ENCODE peak calls at places on chromosomes 1 and 21, in ten cellular contexts. One of them, this sample, is unnamed.

GRCh38 chr21:31711745-31712144 is 20.2 kb downstream of the SCAF4 start:
- DNase-seq in AG09309: no peak
- DNase-seq in thyroid gland: no peak
- DNase-seq in HepG2: no peak
- DNase-seq in neural crest cell: no peak
- DNase-seq in CD4-positive, alpha-beta T cell: no peak
- DNase-seq in osteocyte: no peak
- DNase-seq in GM20000: no peak
- DNase-seq in AG10803: no peak
- DNase-seq in adrenal gland: no peak
- DNase-seq in this sample: no peak

GRCh38 chr21:18384771-18385170 is 18.8 kb downstream of the TMPRSS15 start:
- DNase-seq in AG09309: no peak
- DNase-seq in osteocyte: no peak
- DNase-seq in adrenal gland: no peak
- DNase-seq in neural crest cell: no peak
- DNase-seq in AG10803: no peak
- DNase-seq in GM20000: no peak
- DNase-seq in CD4-positive, alpha-beta T cell: no peak
- DNase-seq in HepG2: no peak
- DNase-seq in thyroid gland: no peak
- DNase-seq in this sample: no peak

GRCh38 chr1:247110627-247111258 is 6.6 kb upstream of the ZNF669 start:
- DNase-seq in adrenal gland: peak; percentile 19
- DNase-seq in thyroid gland: no peak
- DNase-seq in AG09309: no peak
- DNase-seq in AG10803: peak; percentile 13
- DNase-seq in HepG2: no peak
- DNase-seq in CD4-positive, alpha-beta T cell: no peak
- DNase-seq in GM20000: no peak
- DNase-seq in neural crest cell: no peak
- DNase-seq in osteocyte: peak; percentile 46
- DNase-seq in this sample: no peak

GRCh38 chr1:181151378-181152326 is 63.2 kb downstream of the IER5 start:
- DNase-seq in adrenal gland: no peak
- DNase-seq in osteocyte: no peak
- DNase-seq in HepG2: no peak
- DNase-seq in AG09309: no peak
- DNase-seq in GM20000: peak; percentile 21
- DNase-seq in thyroid gland: no peak
- DNase-seq in CD4-positive, alpha-beta T cell: no peak
- DNase-seq in neural crest cell: no peak
- DNase-seq in AG10803: peak; percentile 56
- DNase-seq in this sample: no peak

GRCh38 chr1:3240524-3241235 is 171.7 kb downstream of the PRDM16 start:
- DNase-seq in thyroid gland: peak; percentile 93
- DNase-seq in osteocyte: no peak
- DNase-seq in CD4-positive, alpha-beta T cell: no peak
- DNase-seq in neural crest cell: no peak
- DNase-seq in GM20000: no peak
- DNase-seq in AG10803: no peak
- DNase-seq in HepG2: no peak
- DNase-seq in adrenal gland: no peak
- DNase-seq in AG09309: no peak
- DNase-seq in this sample: no peak

GRCh38 chr1:236066828-236067386 is 2.0 kb upstream of the NID1 start:
- DNase-seq in neural crest cell: no peak
- DNase-seq in adrenal gland: no peak
- DNase-seq in HepG2: no peak
- DNase-seq in osteocyte: no peak
- DNase-seq in AG09309: no peak
- DNase-seq in thyroid gland: no peak
- DNase-seq in GM20000: peak; percentile 88
- DNase-seq in CD4-positive, alpha-beta T cell: peak; percentile 43
- DNase-seq in AG10803: no peak
- DNase-seq in this sample: no peak

GRCh38 chr1:175394739-175395138 is 202.2 kb upstream of the KIAA0040 start:
- DNase-seq in thyroid gland: no peak
- DNase-seq in neural crest cell: no peak
- DNase-seq in osteocyte: no peak
- DNase-seq in CD4-positive, alpha-beta T cell: no peak
- DNase-seq in adrenal gland: no peak
- DNase-seq in AG10803: no peak
- DNase-seq in HepG2: no peak
- DNase-seq in AG09309: no peak
- DNase-seq in GM20000: no peak
- DNase-seq in this sample: no peak

GRCh38 chr1:216183007-216183406 is 240.2 kb downstream of the USH2A start:
- DNase-seq in GM20000: no peak
- DNase-seq in CD4-positive, alpha-beta T cell: no peak
- DNase-seq in osteocyte: no peak
- DNase-seq in AG09309: no peak
- DNase-seq in AG10803: peak; percentile 6
- DNase-seq in HepG2: peak; percentile 13
- DNase-seq in neural crest cell: no peak
- DNase-seq in adrenal gland: no peak
- DNase-seq in thyroid gland: no peak
- DNase-seq in this sample: no peak

GRCh38 chr1:159177273-159177907 is 6.0 kb downstream of the CADM3 start:
- DNase-seq in HepG2: peak; percentile 55
- DNase-seq in thyroid gland: peak; percentile 74
- DNase-seq in AG09309: no peak
- DNase-seq in adrenal gland: peak; percentile 56
- DNase-seq in GM20000: peak; percentile 70
- DNase-seq in osteocyte: no peak
- DNase-seq in AG10803: peak; percentile 42
- DNase-seq in neural crest cell: peak; percentile 49
- DNase-seq in CD4-positive, alpha-beta T cell: no peak
- DNase-seq in this sample: no peak

GRCh38 chr1:59151860-59152259 is 145.0 kb upstream of the FGGY start:
- DNase-seq in GM20000: no peak
- DNase-seq in neural crest cell: no peak
- DNase-seq in adrenal gland: no peak
- DNase-seq in HepG2: no peak
- DNase-seq in CD4-positive, alpha-beta T cell: no peak
- DNase-seq in thyroid gland: no peak
- DNase-seq in osteocyte: no peak
- DNase-seq in AG10803: peak; percentile 30
- DNase-seq in AG09309: no peak
- DNase-seq in this sample: no peak

GRCh38 chr1:229204863-229205777 is 65.8 kb upstream of the RAB4A start:
- DNase-seq in CD4-positive, alpha-beta T cell: no peak
- DNase-seq in osteocyte: peak; percentile 62
- DNase-seq in adrenal gland: no peak
- DNase-seq in AG09309: peak; percentile 84
- DNase-seq in GM20000: no peak
- DNase-seq in neural crest cell: no peak
- DNase-seq in AG10803: peak; percentile 94
- DNase-seq in HepG2: no peak
- DNase-seq in thyroid gland: peak; percentile 39
- DNase-seq in this sample: no peak

GRCh38 chr1:47196622-47197021 is 6.8 kb upstream of the PDZK1IP1 start:
- DNase-seq in AG09309: no peak
- DNase-seq in thyroid gland: no peak
- DNase-seq in GM20000: no peak
- DNase-seq in osteocyte: no peak
- DNase-seq in CD4-positive, alpha-beta T cell: no peak
- DNase-seq in AG10803: no peak
- DNase-seq in adrenal gland: no peak
- DNase-seq in neural crest cell: no peak
- DNase-seq in HepG2: no peak
- DNase-seq in this sample: no peak

GRCh38 chr1:202283379-202283844 is 58.3 kb downstream of the UBE2T start:
- DNase-seq in CD4-positive, alpha-beta T cell: no peak
- DNase-seq in AG10803: peak; percentile 93
- DNase-seq in HepG2: no peak
- DNase-seq in adrenal gland: no peak
- DNase-seq in neural crest cell: no peak
- DNase-seq in thyroid gland: no peak
- DNase-seq in GM20000: no peak
- DNase-seq in AG09309: peak; percentile 72
- DNase-seq in osteocyte: no peak
- DNase-seq in this sample: no peak

GRCh38 chr1:25196830-25197229 is 35.5 kb downstream of the SYF2 start:
- DNase-seq in GM20000: no peak
- DNase-seq in HepG2: no peak
- DNase-seq in neural crest cell: no peak
- DNase-seq in thyroid gland: no peak
- DNase-seq in osteocyte: no peak
- DNase-seq in adrenal gland: no peak
- DNase-seq in AG10803: no peak
- DNase-seq in AG09309: no peak
- DNase-seq in CD4-positive, alpha-beta T cell: no peak
- DNase-seq in this sample: no peak

GRCh38 chr1:167819849-167820683 is 93.9 kb downstream of the ADCY10 start:
- DNase-seq in thyroid gland: peak; percentile 88
- DNase-seq in osteocyte: peak; percentile 87
- DNase-seq in HepG2: no peak
- DNase-seq in neural crest cell: peak; percentile 40
- DNase-seq in AG10803: peak; percentile 95
- DNase-seq in GM20000: peak; percentile 80
- DNase-seq in CD4-positive, alpha-beta T cell: no peak
- DNase-seq in adrenal gland: peak; percentile 78
- DNase-seq in AG09309: peak; percentile 83
- DNase-seq in this sample: peak; percentile 62

GRCh38 chr21:14691924-14692323 is 145.8 kb upstream of the SAMSN1 start:
- DNase-seq in neural crest cell: no peak
- DNase-seq in CD4-positive, alpha-beta T cell: no peak
- DNase-seq in osteocyte: no peak
- DNase-seq in AG09309: no peak
- DNase-seq in HepG2: no peak
- DNase-seq in GM20000: no peak
- DNase-seq in thyroid gland: no peak
- DNase-seq in adrenal gland: no peak
- DNase-seq in AG10803: no peak
- DNase-seq in this sample: no peak

GRCh38 chr1:245322673-245323072 is 167.9 kb downstream of the KIF26B start:
- DNase-seq in AG10803: peak; percentile 36
- DNase-seq in osteocyte: no peak
- DNase-seq in GM20000: no peak
- DNase-seq in neural crest cell: no peak
- DNase-seq in AG09309: no peak
- DNase-seq in thyroid gland: no peak
- DNase-seq in CD4-positive, alpha-beta T cell: no peak
- DNase-seq in HepG2: no peak
- DNase-seq in adrenal gland: no peak
- DNase-seq in this sample: no peak

GRCh38 chr1:66313446-66313845 is 220.5 kb upstream of the SGIP1 start:
- DNase-seq in osteocyte: no peak
- DNase-seq in adrenal gland: no peak
- DNase-seq in GM20000: no peak
- DNase-seq in thyroid gland: no peak
- DNase-seq in AG09309: no peak
- DNase-seq in HepG2: no peak
- DNase-seq in AG10803: peak; percentile 60
- DNase-seq in CD4-positive, alpha-beta T cell: no peak
- DNase-seq in neural crest cell: no peak
- DNase-seq in this sample: no peak

GRCh38 chr1:231757101-231757404 is 130.5 kb downstream of the DISC1 start:
- DNase-seq in thyroid gland: no peak
- DNase-seq in AG10803: no peak
- DNase-seq in osteocyte: no peak
- DNase-seq in CD4-positive, alpha-beta T cell: no peak
- DNase-seq in neural crest cell: no peak
- DNase-seq in GM20000: no peak
- DNase-seq in adrenal gland: no peak
- DNase-seq in AG09309: no peak
- DNase-seq in HepG2: no peak
- DNase-seq in this sample: no peak
- TF ChIP-seq CTCF in thyroid gland: no peak
- TF ChIP-seq CTCF in AG10803: no peak
- TF ChIP-seq CTCF in osteocyte: no peak
- TF ChIP-seq CTCF in CD4-positive, alpha-beta T cell: peak; percentile 72
- TF ChIP-seq CTCF in neural crest cell: no peak
- TF ChIP-seq CTCF in GM20000: no peak
- TF ChIP-seq CTCF in adrenal gland: peak; percentile 30
- TF ChIP-seq CTCF in AG09309: no peak
- TF ChIP-seq CTCF in HepG2: no peak
- TF ChIP-seq CTCF in this sample: peak; percentile 33

GRCh38 chr1:16498573-16499359 is 15.3 kb downstream of the RNU1-1 start:
- DNase-seq in neural crest cell: peak; percentile 91
- DNase-seq in thyroid gland: peak; percentile 92
- DNase-seq in AG09309: peak; percentile 20
- DNase-seq in AG10803: peak; percentile 76
- DNase-seq in GM20000: peak; percentile 99
- DNase-seq in adrenal gland: peak; percentile 93
- DNase-seq in HepG2: peak; percentile 79
- DNase-seq in osteocyte: peak; percentile 96
- DNase-seq in CD4-positive, alpha-beta T cell: peak; percentile 80
- DNase-seq in this sample: peak; percentile 97
- TF ChIP-seq CTCF in neural crest cell: no peak
- TF ChIP-seq CTCF in thyroid gland: no peak
- TF ChIP-seq CTCF in AG09309: no peak
- TF ChIP-seq CTCF in AG10803: no peak
- TF ChIP-seq CTCF in GM20000: no peak
- TF ChIP-seq CTCF in adrenal gland: no peak
- TF ChIP-seq CTCF in HepG2: peak; percentile 61
- TF ChIP-seq CTCF in osteocyte: no peak
- TF ChIP-seq CTCF in CD4-positive, alpha-beta T cell: no peak
- TF ChIP-seq CTCF in this sample: no peak

GRCh38 chr1:94272388-94272787 is 35.0 kb upstream of the ARHGAP29 start:
- DNase-seq in osteocyte: no peak
- DNase-seq in GM20000: no peak
- DNase-seq in AG10803: no peak
- DNase-seq in thyroid gland: no peak
- DNase-seq in adrenal gland: no peak
- DNase-seq in HepG2: no peak
- DNase-seq in AG09309: no peak
- DNase-seq in CD4-positive, alpha-beta T cell: no peak
- DNase-seq in neural crest cell: no peak
- DNase-seq in this sample: no peak
- TF ChIP-seq CTCF in osteocyte: no peak
- TF ChIP-seq CTCF in GM20000: no peak
- TF ChIP-seq CTCF in AG10803: no peak
- TF ChIP-seq CTCF in thyroid gland: no peak
- TF ChIP-seq CTCF in adrenal gland: no peak
- TF ChIP-seq CTCF in HepG2: no peak
- TF ChIP-seq CTCF in AG09309: no peak
- TF ChIP-seq CTCF in CD4-positive, alpha-beta T cell: no peak
- TF ChIP-seq CTCF in neural crest cell: no peak
- TF ChIP-seq CTCF in this sample: no peak

GRCh38 chr1:44594353-44594752 is 79.9 kb downstream of the TMEM53 start:
- DNase-seq in osteocyte: no peak
- DNase-seq in adrenal gland: no peak
- DNase-seq in CD4-positive, alpha-beta T cell: no peak
- DNase-seq in GM20000: no peak
- DNase-seq in neural crest cell: no peak
- DNase-seq in HepG2: no peak
- DNase-seq in thyroid gland: no peak
- DNase-seq in AG10803: no peak
- DNase-seq in AG09309: no peak
- DNase-seq in this sample: no peak

GRCh38 chr1:44592208-44593145 is 81.8 kb downstream of the TMEM53 start:
- DNase-seq in AG10803: no peak
- DNase-seq in thyroid gland: no peak
- DNase-seq in CD4-positive, alpha-beta T cell: no peak
- DNase-seq in neural crest cell: no peak
- DNase-seq in osteocyte: no peak
- DNase-seq in AG09309: no peak
- DNase-seq in HepG2: no peak
- DNase-seq in adrenal gland: no peak
- DNase-seq in GM20000: no peak
- DNase-seq in this sample: no peak

GRCh38 chr1:44594871-44595735 is 79.2 kb downstream of the TMEM53 start:
- DNase-seq in AG10803: peak; percentile 36
- DNase-seq in osteocyte: peak; percentile 93
- DNase-seq in AG09309: no peak
- DNase-seq in CD4-positive, alpha-beta T cell: peak; percentile 72
- DNase-seq in neural crest cell: peak; percentile 94
- DNase-seq in GM20000: peak; percentile 89
- DNase-seq in thyroid gland: peak; percentile 78
- DNase-seq in adrenal gland: peak; percentile 80
- DNase-seq in HepG2: peak; percentile 43
- DNase-seq in this sample: peak; percentile 90

GRCh38 chr1:44596511-44596910 is 77.8 kb downstream of the TMEM53 start:
- DNase-seq in AG09309: no peak
- DNase-seq in osteocyte: no peak
- DNase-seq in CD4-positive, alpha-beta T cell: no peak
- DNase-seq in adrenal gland: no peak
- DNase-seq in thyroid gland: no peak
- DNase-seq in GM20000: no peak
- DNase-seq in HepG2: no peak
- DNase-seq in AG10803: no peak
- DNase-seq in neural crest cell: no peak
- DNase-seq in this sample: peak; percentile 44
- TF ChIP-seq CTCF in AG09309: no peak
- TF ChIP-seq CTCF in osteocyte: no peak
- TF ChIP-seq CTCF in CD4-positive, alpha-beta T cell: no peak
- TF ChIP-seq CTCF in adrenal gland: no peak
- TF ChIP-seq CTCF in thyroid gland: no peak
- TF ChIP-seq CTCF in GM20000: no peak
- TF ChIP-seq CTCF in HepG2: no peak
- TF ChIP-seq CTCF in AG10803: no peak
- TF ChIP-seq CTCF in neural crest cell: no peak
- TF ChIP-seq CTCF in this sample: no peak